ENCODE peak calls at places on chromosomes 3 and 15, in ten cellular contexts. Y, W, Z, A, T, U, E, R, I and J are unnamed samples. For H3K4me1, the result is how much of the 10 kb centered on the place peaks cover.

GRCh38 chr3:56122911-56123310 is 345.4 kb downstream of the ERC2 start:
- DNase-seq in Z (no peak), A (no peak), Y (no peak), E (no peak), R (no peak), W (no peak), U (no peak), I (no peak), T (no peak), J (no peak)

GRCh38 chr15:94105760-94106159 is 125.6 kb upstream of the MCTP2 start:
- DNase-seq in A (no peak), T (no peak), Y (no peak), R (no peak), E (no peak), W (no peak), Z (no peak), I (no peak), U (no peak), J (no peak)

GRCh38 chr15:38558714-38559059 is 5.9 kb downstream of the RASGRP1 start:
- DNase-seq in E (no peak), Y (no peak), R (no peak), U (peak), W (no peak), T (no peak), A (no peak), Z (no peak), I (no peak), J (no peak)

GRCh38 chr3:37255990-37256308 is 81.6 kb upstream of the LRRFIP2 start:
- DNase-seq in R (no peak), U (no peak), I (no peak), W (no peak), Z (no peak), Y (no peak), E (no peak), A (no peak), T (no peak), J (no peak)

GRCh38 chr3:98779936-98780335 is 16.8 kb downstream of the ST3GAL6 start:
- DNase-seq in Z (no peak), U (peak), I (no peak), Y (no peak), R (no peak), A (no peak), W (no peak), E (no peak), T (no peak), J (no peak)

GRCh38 chr3:54120657-54121403 is 1.5 kb upstream of the CACNA2D3 start:
- DNase-seq in U (no peak), A (no peak), E (peak), I (no peak), T (no peak), Z (no peak), W (peak), Y (no peak), R (peak), J (no peak)

GRCh38 chr15:93057618-93058017 is 31.4 kb downstream of the RGMA start:
- DNase-seq in U (no peak), I (no peak), E (no peak), R (no peak), Y (no peak), T (no peak), A (no peak), W (no peak), Z (no peak), J (no peak)

GRCh38 chr15:66802087-66803001 is 100.3 kb downstream of the SMAD6 start:
- DNase-seq in Z (no peak), I (no peak), Y (no peak), R (no peak), E (no peak), U (peak), T (no peak), W (no peak), A (no peak), J (no peak)

GRCh38 chr15:78811124-78811824 is at the start of gene ADAMTS7:
- DNase-seq in Y (peak), U (peak), Z (peak), T (peak), W (peak), R (peak), A (peak), E (peak), I (peak), J (no peak)

GRCh38 chr3:142875583-142876207 is 13.2 kb downstream of the PCOLCE2 start:
- DNase-seq in E (no peak), W (no peak), U (no peak), T (no peak), I (no peak), A (no peak), Z (no peak), Y (no peak), R (no peak), J (no peak)

GRCh38 chr3:141835557-141836224 is 40.8 kb upstream of the ATP1B3 start:
- DNase-seq in Z (no peak), U (no peak), E (no peak), Y (no peak), I (no peak), W (no peak), T (no peak), R (no peak), A (no peak), J (no peak)

GRCh38 chr15:31332020-31332680 is 5.5 kb downstream of the KLF13 start:
- DNase-seq in W (no peak), T (no peak), U (no peak), A (no peak), Z (no peak), E (no peak), R (no peak), I (no peak), Y (no peak), J (no peak)

GRCh38 chr15:63378946-63379345 is 2.7 kb downstream of the CA12 start:
- DNase-seq in E (no peak), U (no peak), I (no peak), R (no peak), Y (no peak), A (no peak), W (peak), Z (no peak), T (no peak), J (no peak)

GRCh38 chr15:90881978-90882721 is 2.2 kb upstream of the FES start:
- DNase-seq in A (no peak), E (no peak), W (no peak), Z (no peak), T (no peak), Y (no peak), I (no peak), U (no peak), R (no peak), J (no peak)
- TF ChIP-seq POLR2A in A (no peak), E (no peak), W (no peak), Z (no peak), T (no peak), Y (no peak), I (no peak), U (no peak), R (no peak), J (no peak)

DNA sequence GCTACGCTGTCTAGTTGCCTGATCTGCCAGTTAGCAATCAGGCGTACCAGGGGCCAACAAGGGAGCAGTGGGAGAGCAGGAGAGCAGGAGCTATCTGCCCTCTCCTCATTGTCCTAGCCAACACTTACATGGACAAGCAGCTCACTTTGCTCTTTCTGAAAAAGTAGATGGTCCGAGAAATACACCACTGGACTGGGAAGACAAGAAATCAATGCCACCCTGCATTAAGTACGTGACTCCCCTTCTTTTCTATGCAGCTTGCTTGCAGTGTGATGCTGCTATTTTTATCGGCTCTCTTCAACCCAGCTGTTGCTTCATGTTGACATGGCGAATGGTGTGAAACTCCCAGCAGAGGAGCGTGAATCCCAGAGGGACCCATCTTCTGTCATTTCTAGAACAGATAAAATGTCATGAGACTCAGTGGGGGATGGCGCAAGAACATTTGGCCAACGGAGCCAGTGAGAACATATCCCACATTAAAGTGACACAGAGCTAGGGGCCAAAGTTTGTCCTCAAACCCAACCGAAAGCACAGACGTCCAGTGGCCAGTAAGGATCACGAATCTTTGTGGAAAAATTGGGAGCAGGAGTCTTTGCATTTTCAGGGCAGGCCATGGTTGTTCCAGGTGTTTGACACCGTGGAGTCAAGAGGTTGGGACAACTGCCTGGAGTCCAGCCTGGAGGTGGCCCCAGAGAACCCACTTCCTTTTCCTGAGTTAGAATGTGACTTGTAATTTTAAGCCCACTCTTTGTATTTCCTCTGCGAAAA is 53.7 kb upstream of the MEF2A start:
- DNase-seq in Z (no peak), R (no peak), T (no peak), W (no peak), U (no peak), Y (no peak), A (no peak), E (no peak), I (peak), J (no peak)
- H3K4me1 ChIP-seq in Z (under half), R (under half), T (under half), W (under half), U (under half), Y (under half), A (under half), E (under half), I (under half), J (under half)

DNA sequence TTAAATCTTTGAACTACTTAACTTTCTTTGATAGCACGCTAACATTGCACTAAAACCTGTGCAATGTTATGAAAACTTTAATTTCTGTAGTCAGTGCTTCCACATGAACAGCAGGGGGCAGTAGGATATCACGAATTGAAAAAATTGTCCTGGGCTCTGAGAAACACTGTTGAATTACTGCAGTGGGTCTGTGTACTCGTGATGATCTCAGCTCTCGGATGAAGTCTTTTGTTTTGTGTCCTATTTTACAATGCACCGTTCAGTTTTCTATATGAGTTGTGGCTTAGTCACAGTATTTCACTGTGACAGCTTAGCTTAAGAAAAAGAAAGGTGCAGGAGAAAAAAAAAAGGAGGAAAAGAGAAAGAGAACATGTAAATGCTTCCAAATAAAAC is 141.3 kb upstream of the CCDC54 start:
- DNase-seq in U (peak), R (no peak), W (peak), A (peak), T (peak), Y (peak), Z (no peak), I (peak), E (no peak), J (no peak)
- H3K27ac ChIP-seq in U (peak), R (no peak), W (peak), A (peak), T (peak), Y (no peak), Z (no peak), I (peak), E (peak), J (peak)

DNA sequence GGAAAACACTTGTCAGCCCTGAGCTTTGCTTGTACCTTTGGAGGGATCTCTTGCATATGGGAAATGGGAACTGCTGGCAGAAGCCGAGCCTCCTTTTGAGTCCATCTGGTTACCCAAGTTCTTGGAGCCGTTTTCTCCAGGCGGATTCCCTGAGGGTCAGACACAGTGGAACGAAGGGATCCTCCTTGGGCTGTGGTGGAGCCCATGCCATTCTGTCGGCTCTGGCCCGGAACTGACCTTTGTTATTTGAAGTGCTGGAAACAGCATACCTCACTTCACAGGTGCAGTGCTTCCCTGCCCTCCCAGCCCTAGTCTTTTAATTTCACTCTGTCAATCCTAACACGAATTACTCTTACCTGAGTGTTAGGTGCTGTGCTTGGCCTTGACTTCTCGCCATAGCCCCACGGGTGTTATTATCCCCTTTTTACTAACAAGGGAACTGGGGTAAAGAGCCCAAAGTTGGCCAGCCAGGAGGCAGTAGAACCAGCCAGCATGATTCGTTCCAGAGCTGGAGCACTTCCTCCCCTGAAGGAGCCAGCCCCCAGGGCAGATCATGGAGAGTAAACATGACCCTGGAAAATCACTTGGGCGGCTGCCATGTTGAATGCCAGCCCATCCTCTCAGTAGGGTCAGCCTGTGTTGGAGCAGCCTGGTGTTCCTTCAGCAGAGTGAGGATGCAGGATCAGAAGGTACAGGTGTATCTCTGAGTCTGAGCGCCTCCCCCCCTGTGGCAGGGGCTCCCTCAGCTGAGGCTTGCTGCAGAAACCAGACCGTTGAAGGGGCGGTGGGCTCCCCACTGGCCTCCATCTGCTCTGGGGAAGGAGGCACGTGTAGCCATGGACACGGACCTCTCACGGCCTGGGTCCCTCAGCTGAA is 143.2 kb downstream of the DNAJB8 start:
- DNase-seq in Y (no peak), R (peak), A (no peak), U (no peak), E (no peak), T (no peak), W (peak), Z (no peak), I (no peak), J (no peak)
- TF ChIP-seq POLR2A in Y (no peak), R (no peak), A (no peak), U (no peak), E (no peak), T (no peak), W (no peak), Z (no peak), I (no peak), J (no peak)